ENCODE peak calls at places on chromosome 9, in nine cellular contexts. One of them, this sample, is unnamed.

GRCh38 chr9:98657897-98658296 is 50.8 kb downstream of the GABBR2 start:
- DNase-seq in hypothalamus: no peak
- DNase-seq in stimulated activated CD8-positive, alpha-beta memory T cell treated with anti-CD3 and anti-CD28 coated beads, Interleukin-15, amount 100 ng/mL, for 24 hours: no peak
- DNase-seq in left ventricle myocardium inferior: no peak
- DNase-seq in M059J: peak; percentile 12
- DNase-seq in non-pigmented ciliary epithelial cell: no peak
- DNase-seq in GM10248: no peak
- DNase-seq in HEK293T: no peak
- DNase-seq in NCI-H1694 treated with DMSO at 0.1 percent for 48 hours: no peak
- DNase-seq in this sample: no peak

GRCh38 chr9:124839612-124840299 is 13.5 kb upstream of the WDR38 start:
- DNase-seq in left ventricle myocardium inferior: no peak
- DNase-seq in non-pigmented ciliary epithelial cell: no peak
- DNase-seq in NCI-H1694 treated with DMSO at 0.1 percent for 48 hours: no peak
- DNase-seq in GM10248: no peak
- DNase-seq in stimulated activated CD8-positive, alpha-beta memory T cell treated with anti-CD3 and anti-CD28 coated beads, Interleukin-15, amount 100 ng/mL, for 24 hours: no peak
- DNase-seq in HEK293T: peak; percentile 59
- DNase-seq in M059J: peak; percentile 34
- DNase-seq in hypothalamus: no peak
- DNase-seq in this sample: no peak

GRCh38 chr9:134775552-134775951 is 105.1 kb upstream of the FCN2 start:
- DNase-seq in hypothalamus: no peak
- DNase-seq in non-pigmented ciliary epithelial cell: peak; percentile 56
- DNase-seq in HEK293T: no peak
- DNase-seq in NCI-H1694 treated with DMSO at 0.1 percent for 48 hours: no peak
- DNase-seq in M059J: peak; percentile 54
- DNase-seq in left ventricle myocardium inferior: no peak
- DNase-seq in stimulated activated CD8-positive, alpha-beta memory T cell treated with anti-CD3 and anti-CD28 coated beads, Interleukin-15, amount 100 ng/mL, for 24 hours: no peak
- DNase-seq in GM10248: no peak
- DNase-seq in this sample: no peak

GRCh38 chr9:8677725-8678124 is 878.1 kb upstream of the DMAC1 start:
- DNase-seq in HEK293T: no peak
- DNase-seq in GM10248: no peak
- DNase-seq in non-pigmented ciliary epithelial cell: no peak
- DNase-seq in M059J: no peak
- DNase-seq in stimulated activated CD8-positive, alpha-beta memory T cell treated with anti-CD3 and anti-CD28 coated beads, Interleukin-15, amount 100 ng/mL, for 24 hours: no peak
- DNase-seq in hypothalamus: no peak
- DNase-seq in left ventricle myocardium inferior: no peak
- DNase-seq in NCI-H1694 treated with DMSO at 0.1 percent for 48 hours: no peak
- DNase-seq in this sample: no peak

GRCh38 chr9:128456613-128457061 is 831 bp downstream of the ODF2 start:
- DNase-seq in M059J: peak; percentile 83
- DNase-seq in NCI-H1694 treated with DMSO at 0.1 percent for 48 hours: peak; percentile 13
- DNase-seq in non-pigmented ciliary epithelial cell: peak; percentile 13
- DNase-seq in stimulated activated CD8-positive, alpha-beta memory T cell treated with anti-CD3 and anti-CD28 coated beads, Interleukin-15, amount 100 ng/mL, for 24 hours: peak; percentile 24
- DNase-seq in HEK293T: peak; percentile 82
- DNase-seq in hypothalamus: peak; percentile 36
- DNase-seq in left ventricle myocardium inferior: peak; percentile 72
- DNase-seq in GM10248: peak; percentile 94
- DNase-seq in this sample: peak; percentile 71

GRCh38 chr9:68685770-68686169 is 19.3 kb upstream of the PIP5K1B start:
- DNase-seq in M059J: peak; percentile 15
- DNase-seq in GM10248: peak; percentile 65
- DNase-seq in non-pigmented ciliary epithelial cell: no peak
- DNase-seq in NCI-H1694 treated with DMSO at 0.1 percent for 48 hours: no peak
- DNase-seq in left ventricle myocardium inferior: no peak
- DNase-seq in stimulated activated CD8-positive, alpha-beta memory T cell treated with anti-CD3 and anti-CD28 coated beads, Interleukin-15, amount 100 ng/mL, for 24 hours: no peak
- DNase-seq in HEK293T: peak; percentile 60
- DNase-seq in hypothalamus: no peak
- DNase-seq in this sample: no peak

GRCh38 chr9:137085918-137086530 is 761 bp upstream of the MAN1B1 start:
- DNase-seq in non-pigmented ciliary epithelial cell: no peak
- DNase-seq in stimulated activated CD8-positive, alpha-beta memory T cell treated with anti-CD3 and anti-CD28 coated beads, Interleukin-15, amount 100 ng/mL, for 24 hours: no peak
- DNase-seq in M059J: peak; percentile 76
- DNase-seq in left ventricle myocardium inferior: peak; percentile 63
- DNase-seq in HEK293T: no peak
- DNase-seq in hypothalamus: no peak
- DNase-seq in GM10248: no peak
- DNase-seq in NCI-H1694 treated with DMSO at 0.1 percent for 48 hours: no peak
- DNase-seq in this sample: peak; percentile 85

GRCh38 chr9:73050887-73051550 is 98.2 kb upstream of the ALDH1A1 start:
- DNase-seq in left ventricle myocardium inferior: peak; percentile 16
- DNase-seq in non-pigmented ciliary epithelial cell: no peak
- DNase-seq in HEK293T: peak; percentile 22
- DNase-seq in hypothalamus: no peak
- DNase-seq in stimulated activated CD8-positive, alpha-beta memory T cell treated with anti-CD3 and anti-CD28 coated beads, Interleukin-15, amount 100 ng/mL, for 24 hours: no peak
- DNase-seq in NCI-H1694 treated with DMSO at 0.1 percent for 48 hours: no peak
- DNase-seq in M059J: peak; percentile 24
- DNase-seq in GM10248: no peak
- DNase-seq in this sample: no peak

GRCh38 chr9:135038331-135038730 is 49.1 kb upstream of the OLFM1 start:
- DNase-seq in GM10248: no peak
- DNase-seq in left ventricle myocardium inferior: no peak
- DNase-seq in stimulated activated CD8-positive, alpha-beta memory T cell treated with anti-CD3 and anti-CD28 coated beads, Interleukin-15, amount 100 ng/mL, for 24 hours: no peak
- DNase-seq in M059J: no peak
- DNase-seq in NCI-H1694 treated with DMSO at 0.1 percent for 48 hours: no peak
- DNase-seq in non-pigmented ciliary epithelial cell: no peak
- DNase-seq in hypothalamus: no peak
- DNase-seq in HEK293T: no peak
- DNase-seq in this sample: no peak

GRCh38 chr9:37899041-37899440 is 4.9 kb downstream of the SLC25A51 start:
- DNase-seq in left ventricle myocardium inferior: no peak
- DNase-seq in GM10248: no peak
- DNase-seq in non-pigmented ciliary epithelial cell: no peak
- DNase-seq in hypothalamus: no peak
- DNase-seq in NCI-H1694 treated with DMSO at 0.1 percent for 48 hours: no peak
- DNase-seq in stimulated activated CD8-positive, alpha-beta memory T cell treated with anti-CD3 and anti-CD28 coated beads, Interleukin-15, amount 100 ng/mL, for 24 hours: no peak
- DNase-seq in M059J: no peak
- DNase-seq in HEK293T: no peak
- DNase-seq in this sample: no peak

GRCh38 chr9:91824591-91825339 is 125.3 kb downstream of the ROR2 start:
- DNase-seq in HEK293T: no peak
- DNase-seq in left ventricle myocardium inferior: peak; percentile 44
- DNase-seq in GM10248: no peak
- DNase-seq in stimulated activated CD8-positive, alpha-beta memory T cell treated with anti-CD3 and anti-CD28 coated beads, Interleukin-15, amount 100 ng/mL, for 24 hours: no peak
- DNase-seq in hypothalamus: no peak
- DNase-seq in NCI-H1694 treated with DMSO at 0.1 percent for 48 hours: no peak
- DNase-seq in non-pigmented ciliary epithelial cell: no peak
- DNase-seq in M059J: no peak
- DNase-seq in this sample: no peak

GRCh38 chr9:95989304-95989703 is 113.8 kb downstream of the ERCC6L2 start:
- DNase-seq in M059J: no peak
- DNase-seq in non-pigmented ciliary epithelial cell: no peak
- DNase-seq in GM10248: no peak
- DNase-seq in hypothalamus: no peak
- DNase-seq in left ventricle myocardium inferior: no peak
- DNase-seq in stimulated activated CD8-positive, alpha-beta memory T cell treated with anti-CD3 and anti-CD28 coated beads, Interleukin-15, amount 100 ng/mL, for 24 hours: no peak
- DNase-seq in NCI-H1694 treated with DMSO at 0.1 percent for 48 hours: no peak
- DNase-seq in HEK293T: no peak
- DNase-seq in this sample: no peak

GRCh38 chr9:30349526-30350513 is 2034.6 kb upstream of the ACO1 start:
- DNase-seq in GM10248: no peak
- DNase-seq in M059J: peak; percentile 53
- DNase-seq in left ventricle myocardium inferior: no peak
- DNase-seq in NCI-H1694 treated with DMSO at 0.1 percent for 48 hours: no peak
- DNase-seq in HEK293T: no peak
- DNase-seq in hypothalamus: no peak
- DNase-seq in stimulated activated CD8-positive, alpha-beta memory T cell treated with anti-CD3 and anti-CD28 coated beads, Interleukin-15, amount 100 ng/mL, for 24 hours: no peak
- DNase-seq in non-pigmented ciliary epithelial cell: no peak
- DNase-seq in this sample: no peak

GRCh38 chr9:1837453-1838084 is 177.6 kb upstream of the SMARCA2 start:
- DNase-seq in left ventricle myocardium inferior: no peak
- DNase-seq in NCI-H1694 treated with DMSO at 0.1 percent for 48 hours: peak; percentile 32
- DNase-seq in non-pigmented ciliary epithelial cell: no peak
- DNase-seq in HEK293T: peak; percentile 41
- DNase-seq in GM10248: peak; percentile 51
- DNase-seq in hypothalamus: no peak
- DNase-seq in M059J: peak; percentile 36
- DNase-seq in stimulated activated CD8-positive, alpha-beta memory T cell treated with anti-CD3 and anti-CD28 coated beads, Interleukin-15, amount 100 ng/mL, for 24 hours: no peak
- DNase-seq in this sample: peak; percentile 6

GRCh38 chr9:108443741-108444140 is 412.0 kb downstream of the ACTL7B start:
- DNase-seq in M059J: peak; percentile 82
- DNase-seq in NCI-H1694 treated with DMSO at 0.1 percent for 48 hours: no peak
- DNase-seq in HEK293T: no peak
- DNase-seq in hypothalamus: no peak
- DNase-seq in GM10248: no peak
- DNase-seq in non-pigmented ciliary epithelial cell: peak; percentile 49
- DNase-seq in left ventricle myocardium inferior: no peak
- DNase-seq in stimulated activated CD8-positive, alpha-beta memory T cell treated with anti-CD3 and anti-CD28 coated beads, Interleukin-15, amount 100 ng/mL, for 24 hours: no peak
- DNase-seq in this sample: no peak

GRCh38 chr9:69090943-69091342 is 55.4 kb downstream of the FXN start:
- DNase-seq in NCI-H1694 treated with DMSO at 0.1 percent for 48 hours: no peak
- DNase-seq in stimulated activated CD8-positive, alpha-beta memory T cell treated with anti-CD3 and anti-CD28 coated beads, Interleukin-15, amount 100 ng/mL, for 24 hours: no peak
- DNase-seq in M059J: peak; percentile 6
- DNase-seq in HEK293T: no peak
- DNase-seq in left ventricle myocardium inferior: no peak
- DNase-seq in non-pigmented ciliary epithelial cell: no peak
- DNase-seq in hypothalamus: no peak
- DNase-seq in GM10248: no peak
- DNase-seq in this sample: no peak

GRCh38 chr9:104798209-104798995 is 34.5 kb downstream of the NIPSNAP3B start:
- DNase-seq in NCI-H1694 treated with DMSO at 0.1 percent for 48 hours: no peak
- DNase-seq in hypothalamus: no peak
- DNase-seq in HEK293T: no peak
- DNase-seq in left ventricle myocardium inferior: no peak
- DNase-seq in M059J: no peak
- DNase-seq in stimulated activated CD8-positive, alpha-beta memory T cell treated with anti-CD3 and anti-CD28 coated beads, Interleukin-15, amount 100 ng/mL, for 24 hours: no peak
- DNase-seq in GM10248: no peak
- DNase-seq in non-pigmented ciliary epithelial cell: no peak
- DNase-seq in this sample: no peak

GRCh38 chr9:89873801-89874200 is 269.0 kb downstream of the GADD45G start:
- DNase-seq in non-pigmented ciliary epithelial cell: no peak
- DNase-seq in stimulated activated CD8-positive, alpha-beta memory T cell treated with anti-CD3 and anti-CD28 coated beads, Interleukin-15, amount 100 ng/mL, for 24 hours: no peak
- DNase-seq in GM10248: no peak
- DNase-seq in left ventricle myocardium inferior: no peak
- DNase-seq in NCI-H1694 treated with DMSO at 0.1 percent for 48 hours: no peak
- DNase-seq in HEK293T: no peak
- DNase-seq in hypothalamus: no peak
- DNase-seq in M059J: no peak
- DNase-seq in this sample: no peak

GRCh38 chr9:101705135-101705661 is 33.2 kb downstream of the GRIN3A start:
- DNase-seq in HEK293T: peak; percentile 40
- DNase-seq in M059J: peak; percentile 24
- DNase-seq in left ventricle myocardium inferior: peak; percentile 19
- DNase-seq in hypothalamus: no peak
- DNase-seq in GM10248: no peak
- DNase-seq in NCI-H1694 treated with DMSO at 0.1 percent for 48 hours: no peak
- DNase-seq in non-pigmented ciliary epithelial cell: no peak
- DNase-seq in stimulated activated CD8-positive, alpha-beta memory T cell treated with anti-CD3 and anti-CD28 coated beads, Interleukin-15, amount 100 ng/mL, for 24 hours: no peak
- DNase-seq in this sample: no peak

GRCh38 chr9:96084289-96084688 is 208.8 kb downstream of the ERCC6L2 start:
- DNase-seq in NCI-H1694 treated with DMSO at 0.1 percent for 48 hours: no peak
- DNase-seq in left ventricle myocardium inferior: no peak
- DNase-seq in GM10248: no peak
- DNase-seq in HEK293T: no peak
- DNase-seq in non-pigmented ciliary epithelial cell: no peak
- DNase-seq in hypothalamus: no peak
- DNase-seq in M059J: peak; percentile 60
- DNase-seq in stimulated activated CD8-positive, alpha-beta memory T cell treated with anti-CD3 and anti-CD28 coated beads, Interleukin-15, amount 100 ng/mL, for 24 hours: no peak
- DNase-seq in this sample: no peak

GRCh38 chr9:93827545-93828330 is 127.4 kb downstream of the BARX1 start:
- DNase-seq in HEK293T: peak; percentile 89
- DNase-seq in GM10248: peak; percentile 72
- DNase-seq in left ventricle myocardium inferior: no peak
- DNase-seq in stimulated activated CD8-positive, alpha-beta memory T cell treated with anti-CD3 and anti-CD28 coated beads, Interleukin-15, amount 100 ng/mL, for 24 hours: no peak
- DNase-seq in M059J: peak; percentile 39
- DNase-seq in NCI-H1694 treated with DMSO at 0.1 percent for 48 hours: peak; percentile 20
- DNase-seq in hypothalamus: no peak
- DNase-seq in non-pigmented ciliary epithelial cell: peak; percentile 1
- DNase-seq in this sample: peak; percentile 31

GRCh38 chr9:89489548-89490527 is 8.1 kb downstream of the SEMA4D start:
- DNase-seq in non-pigmented ciliary epithelial cell: no peak
- DNase-seq in HEK293T: no peak
- DNase-seq in hypothalamus: no peak
- DNase-seq in GM10248: no peak
- DNase-seq in NCI-H1694 treated with DMSO at 0.1 percent for 48 hours: no peak
- DNase-seq in stimulated activated CD8-positive, alpha-beta memory T cell treated with anti-CD3 and anti-CD28 coated beads, Interleukin-15, amount 100 ng/mL, for 24 hours: no peak
- DNase-seq in M059J: no peak
- DNase-seq in left ventricle myocardium inferior: no peak
- DNase-seq in this sample: no peak

GRCh38 chr9:128554155-128554862 is 1.9 kb downstream of the SPTAN1 start:
- DNase-seq in hypothalamus: no peak
- DNase-seq in GM10248: peak; percentile 32
- DNase-seq in stimulated activated CD8-positive, alpha-beta memory T cell treated with anti-CD3 and anti-CD28 coated beads, Interleukin-15, amount 100 ng/mL, for 24 hours: no peak
- DNase-seq in left ventricle myocardium inferior: peak; percentile 52
- DNase-seq in NCI-H1694 treated with DMSO at 0.1 percent for 48 hours: no peak
- DNase-seq in HEK293T: peak; percentile 41
- DNase-seq in non-pigmented ciliary epithelial cell: peak; percentile 89
- DNase-seq in M059J: peak; percentile 94
- DNase-seq in this sample: peak; percentile 72

GRCh38 chr9:130962418-130963316 is 23.6 kb upstream of the FIBCD1 start:
- DNase-seq in M059J: peak; percentile 98
- DNase-seq in NCI-H1694 treated with DMSO at 0.1 percent for 48 hours: no peak
- DNase-seq in hypothalamus: no peak
- DNase-seq in non-pigmented ciliary epithelial cell: peak; percentile 80
- DNase-seq in left ventricle myocardium inferior: no peak
- DNase-seq in HEK293T: no peak
- DNase-seq in stimulated activated CD8-positive, alpha-beta memory T cell treated with anti-CD3 and anti-CD28 coated beads, Interleukin-15, amount 100 ng/mL, for 24 hours: no peak
- DNase-seq in GM10248: no peak
- DNase-seq in this sample: peak; percentile 89

GRCh38 chr9:96321515-96321914 is 19.5 kb upstream of the HSD17B3 start:
- DNase-seq in HEK293T: no peak
- DNase-seq in NCI-H1694 treated with DMSO at 0.1 percent for 48 hours: no peak
- DNase-seq in GM10248: no peak
- DNase-seq in M059J: no peak
- DNase-seq in hypothalamus: no peak
- DNase-seq in non-pigmented ciliary epithelial cell: no peak
- DNase-seq in left ventricle myocardium inferior: no peak
- DNase-seq in stimulated activated CD8-positive, alpha-beta memory T cell treated with anti-CD3 and anti-CD28 coated beads, Interleukin-15, amount 100 ng/mL, for 24 hours: no peak
- DNase-seq in this sample: no peak